ENCODE peak calls at places on chromosomes 2 and 18, in five cellular contexts. E, S, Q, D and V are unnamed samples.

GRCh38 chr2:207248702-207249355 is 83.1 kb upstream of the KLF7 start:
- DNase-seq in Q (no peak), D (no peak), S (no peak), E (no peak), V (no peak)

GRCh38 chr2:37773354-37773753 is 101.9 kb upstream of the CDC42EP3 start:
- DNase-seq in Q (no peak), S (no peak), E (no peak), D (no peak), V (no peak)

GRCh38 chr2:99998981-99999380 is 143.4 kb downstream of the AFF3 start:
- DNase-seq in S (no peak), E (no peak), D (no peak), Q (no peak), V (no peak)

GRCh38 chr2:171655584-171655983 is 31.7 kb upstream of the DYNC1I2 start:
- DNase-seq in D (no peak), Q (no peak), E (no peak), S (no peak), V (peak)

GRCh38 chr2:71700880-71701397 is 247.6 kb downstream of the DYSF start:
- DNase-seq in S (no peak), Q (no peak), D (peak), E (no peak), V (no peak)

GRCh38 chr18:79595876-79596374 is 83.7 kb upstream of the CTDP1 start:
- DNase-seq in S (no peak), D (no peak), Q (no peak), E (no peak), V (no peak)

GRCh38 chr2:16139663-16140610 is 199.6 kb downstream of the MYCN start:
- DNase-seq in E (no peak), Q (no peak), S (no peak), D (no peak), V (no peak)

GRCh38 chr18:65526099-65526498 is 224.7 kb upstream of the CDH7 start:
- DNase-seq in S (no peak), E (no peak), Q (no peak), D (no peak), V (no peak)

GRCh38 chr2:164697688-164698290 is 76.5 kb upstream of the GRB14 start:
- DNase-seq in Q (peak), D (peak), S (peak), E (no peak), V (peak)
- TF ChIP-seq MAX in Q (no peak), D (no peak), S (no peak), E (no peak), V (no peak)

GRCh38 chr2:163878718-163879117 is 142.9 kb upstream of the FIGN start:
- DNase-seq in Q (peak), S (no peak), D (peak), E (peak), V (peak)
- TF ChIP-seq CTCF in Q (peak), S (peak), D (peak), E (peak), V (peak)

DNA sequence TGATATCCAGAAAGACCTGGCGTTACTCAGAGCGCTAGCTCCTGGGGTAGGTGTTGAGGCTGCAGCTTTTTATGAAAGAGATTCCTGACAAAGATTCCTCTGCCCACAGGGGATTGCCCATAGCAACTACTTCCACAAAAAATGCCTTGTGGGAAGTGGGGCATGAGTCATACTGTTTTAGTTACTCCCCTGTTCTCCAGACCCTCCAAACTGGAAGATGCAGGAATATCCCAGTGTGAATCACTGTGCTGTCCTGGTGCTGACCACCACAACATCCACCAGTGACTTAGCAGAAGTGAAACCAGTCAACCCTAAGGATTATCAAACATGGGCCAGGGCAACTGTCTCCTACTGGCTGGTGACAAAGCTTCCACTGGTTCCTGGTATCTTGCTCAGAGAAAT is 61.8 kb downstream of the CDH2 start:
- DNase-seq in E (no peak), S (no peak), D (peak), Q (peak), V (no peak)
- TF ChIP-seq MYC in E (no peak), S (no peak), D (no peak), Q (no peak), V (no peak)

GRCh38 chr2:56676966-56677365 is 493.2 kb downstream of the CCDC85A start:
- DNase-seq in S (no peak), D (no peak), Q (no peak), E (no peak), V (no peak)

GRCh38 chr2:56666758-56667157 is 483.0 kb downstream of the CCDC85A start:
- DNase-seq in S (no peak), D (no peak), Q (peak), E (no peak), V (no peak)

GRCh38 chr2:56671973-56672569 is 488.3 kb downstream of the CCDC85A start:
- DNase-seq in D (no peak), Q (no peak), S (no peak), E (no peak), V (peak)
- TF ChIP-seq MAX in D (no peak), Q (no peak), S (no peak), E (no peak), V (no peak)

GRCh38 chr2:157596992-157597681 is 31.5 kb downstream of the ACVR1C start:
- DNase-seq in S (peak), E (peak), Q (peak), D (no peak), V (peak)

GRCh38 chr2:157592374-157592773 is 36.3 kb downstream of the ACVR1C start:
- DNase-seq in S (no peak), E (no peak), D (no peak), Q (no peak), V (no peak)

GRCh38 chr2:157587576-157587975 is 41.1 kb downstream of the ACVR1C start:
- DNase-seq in E (no peak), D (no peak), Q (no peak), S (no peak), V (no peak)

GRCh38 chr2:157593411-157593810 is 35.3 kb downstream of the ACVR1C start:
- DNase-seq in Q (no peak), D (no peak), S (no peak), E (no peak), V (no peak)

DNA sequence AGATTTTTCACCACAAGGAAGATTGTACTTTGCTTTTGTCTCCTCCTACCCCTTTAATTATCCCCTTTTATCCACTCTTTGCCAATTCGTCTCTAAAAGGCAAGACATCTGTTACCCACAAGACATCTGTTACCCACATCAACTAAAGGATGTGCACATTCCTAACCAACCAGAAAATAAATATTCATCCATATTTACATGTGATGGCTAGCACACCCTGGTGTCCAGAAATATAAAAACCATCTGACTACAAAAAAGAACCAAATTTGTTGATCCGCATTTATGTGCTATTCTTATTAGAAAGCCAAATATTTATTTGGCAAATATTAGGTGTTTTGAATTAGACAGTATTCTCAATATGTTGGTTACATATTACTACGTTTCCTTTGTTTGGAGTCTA is 35.7 kb downstream of the ACVR1C start:
- DNase-seq in E (no peak), D (peak), Q (peak), S (no peak), V (no peak)
- TF ChIP-seq CTCF in E (no peak), D (no peak), Q (no peak), S (peak), V (peak)

GRCh38 chr18:11947214-11948119 is 33.8 kb upstream of the IMPA2 start:
- DNase-seq in Q (peak), S (no peak), D (peak), E (peak), V (peak)
- TF ChIP-seq MYC in Q (no peak), S (no peak), D (peak), E (peak), V (peak)

GRCh38 chr18:49628993-49629795 is 67.3 kb downstream of the LIPG start:
- DNase-seq in D (peak), Q (no peak), S (no peak), E (no peak), V (no peak)

GRCh38 chr18:49626842-49627360 is 65.0 kb downstream of the LIPG start:
- DNase-seq in Q (no peak), D (no peak), S (no peak), E (no peak), V (no peak)

GRCh38 chr18:49630246-49630699 is 68.4 kb downstream of the LIPG start:
- DNase-seq in D (peak), S (no peak), Q (no peak), E (no peak), V (peak)

GRCh38 chr18:49625021-49625691 is 63.3 kb downstream of the LIPG start:
- DNase-seq in Q (no peak), S (no peak), E (no peak), D (no peak), V (no peak)

GRCh38 chr18:49628119-49628518 is 66.3 kb downstream of the LIPG start:
- DNase-seq in S (no peak), D (no peak), Q (no peak), E (no peak), V (no peak)
- TF ChIP-seq MAX in S (no peak), D (no peak), Q (no peak), E (no peak), V (no peak)

DNA sequence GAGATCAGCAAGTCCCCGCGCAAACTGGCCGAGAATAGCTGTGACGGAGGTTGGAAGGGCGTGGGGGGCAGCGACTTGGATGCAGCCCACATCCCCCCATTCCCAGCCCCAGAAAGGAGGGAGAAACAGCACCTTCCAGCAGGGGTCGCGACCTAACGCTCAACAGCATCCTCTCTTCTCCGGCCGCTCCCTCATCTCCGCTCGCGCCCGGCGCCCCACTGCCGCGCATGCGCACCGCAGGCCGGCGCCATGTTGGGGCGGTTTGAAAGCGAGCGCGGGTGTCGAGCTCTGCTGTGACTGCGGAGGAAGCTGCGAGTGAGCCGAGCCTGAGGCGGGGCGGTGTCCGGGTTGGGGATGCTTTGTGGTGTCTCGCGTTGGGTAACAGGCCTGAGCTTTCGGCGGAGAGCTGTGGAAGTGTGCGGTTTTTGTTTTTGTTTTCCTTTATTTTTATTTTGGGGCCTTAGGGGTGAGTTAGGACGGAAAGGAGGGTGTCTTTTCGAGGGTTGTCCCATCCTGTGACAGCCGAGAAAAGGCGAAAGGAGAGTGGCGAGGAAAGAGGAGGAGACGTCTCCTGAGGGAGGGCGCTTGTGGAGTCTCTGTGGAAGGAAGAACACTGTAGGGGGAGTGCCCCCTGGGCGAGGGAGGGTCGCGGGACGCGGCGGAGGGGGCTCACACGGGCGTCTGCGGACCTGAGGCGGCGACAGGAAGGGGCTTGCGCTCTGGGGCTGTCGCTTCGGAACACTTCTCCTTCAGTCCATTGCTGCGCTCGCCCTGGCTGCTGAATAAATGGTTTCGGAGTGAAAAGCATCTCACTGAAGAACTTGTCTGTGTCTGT is at the start of the genes C18orf54 and STARD6:
- DNase-seq in D (peak), Q (peak), S (peak), E (peak), V (peak)
- TF ChIP-seq CTCF in D (peak), Q (peak), S (peak), E (peak), V (peak)